ENCODE peak calls at places on chromosomes 16 and 17, in ten cellular contexts. J, W, D, F, S, I, P, H, A and R are unnamed samples.

GRCh38 chr17:16491131-16491702 is 776 bp downstream of the LRRC75A start:
- DNase-seq in I (no peak), J (peak), H (no peak), W (peak), A (no peak), D (peak), S (peak), P (peak), F (no peak), R (no peak)

GRCh38 chr16:50530277-50531236 is 17.6 kb upstream of the NKD1 start:
- DNase-seq in S (peak), P (peak), H (no peak), F (no peak), I (no peak), A (no peak), D (no peak), J (no peak), W (no peak), R (no peak)

GRCh38 chr16:74035816-74036215 is 260.8 kb upstream of the PSMD7 start:
- DNase-seq in D (no peak), W (no peak), S (no peak), F (peak), H (no peak), A (no peak), P (no peak), I (no peak), J (no peak), R (no peak)

GRCh38 chr16:50547340-50547865 is 793 bp upstream of the NKD1 start:
- DNase-seq in J (peak), A (peak), P (peak), D (peak), I (no peak), H (peak), S (peak), W (peak), F (no peak), R (no peak)

GRCh38 chr17:69485901-69486643 is 71.6 kb downstream of the MAP2K6 start:
- DNase-seq in F (peak), H (no peak), W (no peak), S (no peak), P (no peak), J (no peak), D (no peak), A (peak), I (no peak), R (no peak)

GRCh38 chr16:53518550-53519416 is 15.8 kb upstream of the AKTIP start:
- DNase-seq in W (no peak), F (peak), I (no peak), J (no peak), P (peak), D (peak), A (peak), S (no peak), H (no peak), R (no peak)

GRCh38 chr16:12815361-12815760 is 11.7 kb upstream of the CPPED1 start:
- DNase-seq in H (no peak), D (no peak), W (no peak), F (no peak), P (no peak), I (no peak), S (no peak), A (no peak), J (no peak), R (no peak)

GRCh38 chr17:77778636-77779524 is 179.6 kb upstream of the TNRC6C start:
- DNase-seq in P (peak), W (peak), D (no peak), H (peak), I (peak), F (no peak), J (peak), A (peak), S (peak), R (no peak)

GRCh38 chr16:3857189-3858013 is 23.1 kb downstream of the CREBBP start:
- DNase-seq in I (no peak), F (peak), W (peak), S (no peak), H (no peak), A (peak), J (no peak), D (no peak), P (no peak), R (no peak)

GRCh38 chr16:76118344-76118743 is 158.9 kb upstream of the CNTNAP4 start:
- DNase-seq in D (no peak), A (no peak), F (no peak), J (no peak), H (no peak), I (no peak), W (no peak), S (no peak), P (no peak), R (no peak)

GRCh38 chr16:86707581-86707980 is 129.2 kb downstream of the FOXL1 start:
- DNase-seq in I (no peak), F (no peak), J (no peak), D (no peak), S (no peak), H (no peak), A (no peak), P (no peak), W (peak), R (no peak)

GRCh38 chr17:62653002-62653830 is 25.7 kb downstream of the MRC2 start:
- DNase-seq in P (peak), S (peak), I (peak), A (peak), J (peak), F (peak), D (peak), W (peak), H (peak), R (peak)

GRCh38 chr16:49473773-49474172 is 100.2 kb downstream of the C16orf78 start:
- DNase-seq in P (peak), S (no peak), W (peak), H (no peak), I (no peak), J (no peak), F (no peak), A (no peak), D (no peak), R (peak)

GRCh38 chr16:4410335-4411075 is 5.9 kb downstream of the CORO7 start:
- DNase-seq in F (peak), D (no peak), H (no peak), A (peak), I (peak), P (peak), J (no peak), W (peak), S (no peak), R (no peak)

GRCh38 chr17:52154466-52154865 is 4.0 kb downstream of the CA10 start:
- DNase-seq in H (no peak), A (no peak), W (no peak), D (no peak), S (no peak), F (no peak), I (no peak), J (no peak), P (no peak), R (no peak)

GRCh38 chr17:325270-325976 is 27.2 kb downstream of the RPH3AL start:
- DNase-seq in A (no peak), W (no peak), I (peak), D (no peak), J (peak), S (peak), F (no peak), P (no peak), H (no peak), R (peak)

GRCh38 chr16:70162041-70162451 is 11.5 kb upstream of the CLEC18C start:
- DNase-seq in A (peak), I (no peak), J (no peak), P (no peak), W (no peak), H (no peak), D (no peak), F (peak), S (no peak), R (no peak)

GRCh38 chr17:6509295-6509771 is 47.0 kb downstream of the PITPNM3 start:
- DNase-seq in F (peak), A (peak), D (no peak), W (peak), H (no peak), J (no peak), P (no peak), I (no peak), S (no peak), R (no peak)

GRCh38 chr17:78780852-78781338 is 1.2 kb downstream of the CYTH1 start:
- DNase-seq in J (no peak), D (peak), F (peak), S (no peak), A (no peak), W (no peak), I (peak), P (no peak), H (no peak), R (peak)

GRCh38 chr17:17834974-17835373 is 1.8 kb downstream of the SREBF1 start:
- DNase-seq in W (no peak), A (no peak), H (no peak), I (no peak), P (no peak), F (no peak), J (no peak), D (no peak), S (no peak), R (no peak)

GRCh38 chr16:10040136-10041080 is 141.8 kb downstream of the GRIN2A start:
- DNase-seq in D (no peak), W (no peak), F (no peak), H (no peak), I (peak), A (no peak), P (no peak), J (no peak), S (no peak), R (no peak)

GRCh38 chr17:36948717-36949460 is at the start of gene AATF:
- DNase-seq in A (peak), D (peak), J (peak), S (peak), H (peak), W (peak), P (peak), F (peak), I (peak), R (peak)

GRCh38 chr17:75783069-75783783 is 1.4 kb upstream of the UNK start:
- DNase-seq in W (no peak), A (peak), F (peak), J (no peak), S (no peak), P (no peak), I (no peak), H (no peak), D (no peak), R (no peak)

GRCh38 chr17:82528484-82529265 is 9.1 kb downstream of the FOXK2 start:
- DNase-seq in H (peak), P (peak), A (peak), J (peak), F (peak), S (peak), I (peak), D (peak), W (peak), R (no peak)
- TF ChIP-seq CTCF in H (peak), P (no peak), A (peak), J (no peak), F (peak), S (peak), I (peak), D (no peak), W (peak), R (peak)

DNA sequence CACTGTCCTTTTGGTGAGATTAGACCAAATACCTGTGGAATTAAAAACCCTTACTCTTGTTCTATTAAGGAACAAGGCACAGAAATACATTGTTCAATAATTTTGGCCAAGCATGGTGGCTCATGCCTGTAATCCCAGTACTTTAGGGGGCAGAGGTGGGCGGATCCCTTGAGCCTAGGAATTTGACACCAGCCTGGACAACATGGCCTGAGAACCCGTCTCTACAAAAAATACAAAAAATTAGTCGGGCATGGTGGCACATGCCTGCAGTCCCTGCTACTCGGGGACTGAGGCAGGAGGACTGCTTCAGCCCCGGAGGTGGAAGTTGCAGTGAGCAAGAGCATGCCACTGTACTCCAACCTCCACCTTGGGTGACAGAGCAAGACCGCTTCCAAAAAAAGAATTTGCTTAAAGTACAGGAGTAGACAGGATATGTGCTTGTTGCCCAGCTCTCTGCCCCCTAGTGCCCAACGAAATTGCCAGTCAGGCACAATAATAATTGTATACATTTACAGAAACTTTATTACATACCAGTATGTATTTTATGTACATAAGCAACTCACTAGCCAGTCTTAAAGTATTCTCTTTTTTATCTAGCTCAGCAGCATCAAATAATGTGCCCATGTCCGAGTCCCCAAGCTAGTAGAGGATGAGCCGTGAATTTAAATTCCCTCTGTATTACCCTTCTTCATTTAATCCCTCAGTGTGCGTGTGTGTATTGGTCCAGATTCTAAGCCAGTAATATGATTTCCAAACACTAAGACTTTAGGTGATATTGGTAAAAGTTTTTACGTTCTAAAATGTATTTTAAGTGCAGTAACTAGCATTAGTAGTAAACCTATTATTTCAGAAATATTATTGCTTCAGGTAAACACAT is 1.4 kb downstream of the THUMPD1 start:
- DNase-seq in F (peak), I (no peak), J (no peak), D (peak), H (no peak), A (peak), P (no peak), S (no peak), W (no peak), R (no peak)
- TF ChIP-seq CTCF in F (peak), I (no peak), J (no peak), D (peak), H (no peak), A (peak), P (peak), S (peak), W (peak), R (peak)

GRCh38 chr17:32341857-32342602 is at the start of gene C17orf75:
- DNase-seq in D (peak), W (peak), I (peak), S (peak), P (peak), J (peak), F (peak), H (peak), A (peak), R (no peak)
- TF ChIP-seq CTCF in D (no peak), W (no peak), I (no peak), S (no peak), P (no peak), J (no peak), F (no peak), H (no peak), A (no peak), R (no peak)

GRCh38 chr17:1474402-1475189 is 17.9 kb downstream of the MYO1C start:
- DNase-seq in P (no peak), J (no peak), F (no peak), W (no peak), D (no peak), S (no peak), A (no peak), H (no peak), I (no peak), R (no peak)

GRCh38 chr17:1471931-1472727 is 16.1 kb upstream of the CRK start:
- DNase-seq in W (no peak), A (no peak), F (no peak), I (no peak), J (peak), D (no peak), P (no peak), H (no peak), S (no peak), R (no peak)

GRCh38 chr17:1471490-1471889 is 15.5 kb upstream of the CRK start:
- DNase-seq in F (no peak), P (no peak), A (no peak), I (no peak), W (no peak), H (no peak), D (no peak), J (peak), S (no peak), R (no peak)

GRCh38 chr17:1473841-1474240 is 17.8 kb upstream of the CRK start:
- DNase-seq in D (no peak), S (no peak), W (no peak), I (peak), A (no peak), J (no peak), P (no peak), H (no peak), F (no peak), R (no peak)

DNA sequence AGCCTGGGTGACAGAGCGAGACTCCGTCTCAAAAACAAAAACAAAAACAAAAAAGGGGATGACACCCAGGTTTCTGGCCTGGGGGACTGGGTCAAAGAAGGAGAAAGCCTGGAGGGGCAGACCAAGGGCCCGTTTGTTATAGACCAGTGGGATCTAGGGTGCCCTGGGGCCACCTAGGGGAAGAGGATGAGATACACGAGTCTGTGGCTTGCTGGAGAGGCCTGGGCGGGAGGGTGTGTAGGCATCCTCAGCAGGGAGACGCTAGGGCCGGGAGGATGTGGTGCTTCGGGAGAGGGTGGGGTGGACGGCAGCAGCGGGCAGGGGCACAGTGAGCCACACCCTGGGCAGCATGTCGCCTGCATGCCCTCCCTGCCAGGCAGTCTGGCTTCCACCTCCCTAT is 17.1 kb upstream of the CRK start:
- DNase-seq in W (no peak), I (no peak), F (no peak), J (no peak), A (no peak), P (no peak), H (no peak), S (no peak), D (no peak), R (no peak)
- TF ChIP-seq CTCF in W (no peak), I (no peak), F (no peak), J (no peak), A (no peak), P (no peak), H (no peak), S (no peak), D (no peak), R (peak)